ENCODE peak calls at places on chromosome 14, in four cellular contexts. U, A, S and Q are unnamed samples.

GRCh38 chr14:69002069-69002468 is 23.0 kb upstream of the ACTN1 start:
- DNase-seq in U (peak), A (no peak), S (no peak), Q (no peak)

GRCh38 chr14:34030864-34031263 is 80.0 kb upstream of the EGLN3 start:
- DNase-seq in A (peak), U (peak), S (peak), Q (no peak)

GRCh38 chr14:79356040-79356439 is 855.3 kb downstream of the DIO2 start:
- DNase-seq in A (no peak), S (no peak), U (no peak), Q (no peak)

GRCh38 chr14:93081875-93082570 is 33.7 kb downstream of the ITPK1 start:
- DNase-seq in A (no peak), U (no peak), S (no peak), Q (no peak)

GRCh38 chr14:69924181-69924580 is 45.0 kb downstream of the SMOC1 start:
- DNase-seq in U (no peak), A (no peak), S (no peak), Q (no peak)

GRCh38 chr14:25197885-25198284 is 147.9 kb upstream of the STXBP6 start:
- DNase-seq in A (no peak), S (no peak), U (no peak), Q (no peak)

GRCh38 chr14:99564256-99564902 is 39.6 kb downstream of the CCDC85C start:
- DNase-seq in S (no peak), A (no peak), U (peak), Q (no peak)

GRCh38 chr14:101781240-101782061 is 19.9 kb downstream of the PPP2R5C start:
- DNase-seq in U (peak), A (no peak), S (no peak), Q (peak)

GRCh38 chr14:89190779-89191513 is 226.1 kb downstream of the FOXN3 start:
- DNase-seq in A (no peak), S (no peak), U (no peak), Q (no peak)

GRCh38 chr14:95388699-95389098 is 69.0 kb upstream of the CLMN start:
- DNase-seq in A (no peak), U (no peak), S (no peak), Q (no peak)

GRCh38 chr14:94665544-94665943 is 53.4 kb downstream of the SERPINA3 start:
- DNase-seq in U (no peak), S (no peak), A (no peak), Q (no peak)

GRCh38 chr14:52272375-52272774 is 4.9 kb downstream of the PTGDR start:
- DNase-seq in A (no peak), S (no peak), U (peak), Q (peak)

GRCh38 chr14:73241481-73242165 is 4.3 kb downstream of the PAPLN start:
- DNase-seq in U (no peak), A (no peak), S (no peak), Q (no peak)

GRCh38 chr14:35304812-35305462 is 12.8 kb downstream of the PSMA6 start:
- DNase-seq in A (no peak), U (no peak), S (no peak), Q (no peak)

GRCh38 chr14:97459180-97459579 is 662.0 kb downstream of the VRK1 start:
- DNase-seq in S (no peak), U (no peak), A (no peak), Q (no peak)

GRCh38 chr14:63855272-63855671 is 2.5 kb downstream of the SYNE2 start:
- DNase-seq in U (no peak), A (no peak), S (no peak), Q (no peak)

GRCh38 chr14:79571361-79571760 is 639.9 kb downstream of the DIO2 start:
- DNase-seq in S (no peak), U (no peak), A (no peak), Q (no peak)

GRCh38 chr14:72547999-72548398 is 345.9 kb downstream of the DPF3 start:
- DNase-seq in S (no peak), U (peak), A (no peak), Q (no peak)

GRCh38 chr14:53060046-53060445 is 93.1 kb downstream of the DDHD1 start:
- DNase-seq in U (peak), S (no peak), A (no peak), Q (no peak)

GRCh38 chr14:28596336-28596735 is 170.3 kb upstream of the FOXG1 start:
- DNase-seq in U (peak), S (no peak), A (no peak), Q (no peak)

GRCh38 chr14:59787045-59787674 is 83.4 kb downstream of the RTN1 start:
- DNase-seq in A (no peak), S (no peak), U (no peak), Q (no peak)

GRCh38 chr14:96634481-96634880 is 132.3 kb downstream of the PAPOLA start:
- DNase-seq in A (no peak), U (no peak), S (no peak), Q (no peak)

GRCh38 chr14:22200977-22201605 is 387.9 kb downstream of the DAD1 start:
- DNase-seq in A (no peak), S (peak), U (peak), Q (peak)

GRCh38 chr14:46988312-46988711 is 336.7 kb upstream of the RPL10L start:
- DNase-seq in A (no peak), U (no peak), S (no peak), Q (no peak)

GRCh38 chr14:49692191-49692757 is 646 bp upstream of the KLHDC1 start:
- DNase-seq in U (no peak), A (no peak), S (no peak), Q (no peak)

GRCh38 chr14:72715910-72716268 is 178.0 kb downstream of the DPF3 start:
- DNase-seq in S (no peak), U (no peak), A (no peak), Q (no peak)

GRCh38 chr14:105364100-105364708 is 34.1 kb upstream of the TEX22 start:
- DNase-seq in A (no peak), S (peak), U (peak), Q (peak)

GRCh38 chr14:78790262-78790661 is 620.1 kb downstream of the NRXN3 start:
- DNase-seq in U (no peak), A (no peak), S (no peak), Q (no peak)

GRCh38 chr14:53156238-53156637 is 3.1 kb upstream of the DDHD1 start:
- DNase-seq in U (no peak), A (no peak), S (no peak), Q (no peak)

GRCh38 chr14:54743382-54743781 is 159.2 kb downstream of the GCH1 start:
- DNase-seq in S (no peak), U (no peak), A (no peak), Q (no peak)